ENCODE peak calls at places on chromosomes 3 and 15, in eight cellular contexts. One of them, this sample, is unnamed.

GRCh38 chr15:75368689-75369239 is 357 bp upstream of the MAN2C1 start:
- DNase-seq in GM23338: no peak
- DNase-seq in tibial artery: no peak
- DNase-seq in OCI-LY7: no peak
- DNase-seq in foreskin fibroblast: peak; percentile 41
- DNase-seq in astrocyte: peak; percentile 10
- DNase-seq in HepG2: peak; percentile 87
- DNase-seq in AG04450: no peak
- DNase-seq in this sample: no peak

GRCh38 chr3:25724948-25725645 is 58.1 kb downstream of the NGLY1 start:
- DNase-seq in OCI-LY7: no peak
- DNase-seq in AG04450: no peak
- DNase-seq in tibial artery: no peak
- DNase-seq in astrocyte: no peak
- DNase-seq in GM23338: no peak
- DNase-seq in HepG2: no peak
- DNase-seq in foreskin fibroblast: no peak
- DNase-seq in this sample: no peak

GRCh38 chr3:129657261-129658046 is 51.0 kb upstream of the PLXND1 start:
- DNase-seq in AG04450: no peak
- DNase-seq in HepG2: no peak
- DNase-seq in tibial artery: no peak
- DNase-seq in astrocyte: peak; percentile 34
- DNase-seq in GM23338: no peak
- DNase-seq in foreskin fibroblast: peak; percentile 42
- DNase-seq in OCI-LY7: no peak
- DNase-seq in this sample: no peak

GRCh38 chr15:26772588-26773484 is at the start of gene GABRB3:
- DNase-seq in astrocyte: no peak
- DNase-seq in tibial artery: no peak
- DNase-seq in HepG2: no peak
- DNase-seq in GM23338: peak; percentile 88
- DNase-seq in OCI-LY7: no peak
- DNase-seq in AG04450: no peak
- DNase-seq in foreskin fibroblast: peak; percentile 23
- DNase-seq in this sample: peak; percentile 51

GRCh38 chr15:52857471-52857870 is 67.3 kb upstream of the ONECUT1 start:
- DNase-seq in GM23338: no peak
- DNase-seq in OCI-LY7: no peak
- DNase-seq in tibial artery: no peak
- DNase-seq in foreskin fibroblast: no peak
- DNase-seq in HepG2: no peak
- DNase-seq in astrocyte: no peak
- DNase-seq in AG04450: no peak
- DNase-seq in this sample: no peak

GRCh38 chr15:101810905-101811304 is 1.1 kb upstream of the OR4F15 start:
- DNase-seq in foreskin fibroblast: peak; percentile 24
- DNase-seq in tibial artery: no peak
- DNase-seq in astrocyte: peak; percentile 7
- DNase-seq in AG04450: no peak
- DNase-seq in HepG2: no peak
- DNase-seq in GM23338: peak; percentile 51
- DNase-seq in OCI-LY7: no peak
- DNase-seq in this sample: no peak

GRCh38 chr3:179432021-179432420 is 19.2 kb downstream of the GNB4 start:
- DNase-seq in astrocyte: no peak
- DNase-seq in GM23338: no peak
- DNase-seq in tibial artery: peak; percentile 33
- DNase-seq in OCI-LY7: peak; percentile 71
- DNase-seq in AG04450: no peak
- DNase-seq in HepG2: no peak
- DNase-seq in foreskin fibroblast: no peak
- DNase-seq in this sample: no peak

GRCh38 chr3:185059766-185060165 is 93.1 kb downstream of the C3orf70 start:
- DNase-seq in AG04450: no peak
- DNase-seq in HepG2: no peak
- DNase-seq in tibial artery: no peak
- DNase-seq in astrocyte: no peak
- DNase-seq in GM23338: no peak
- DNase-seq in OCI-LY7: no peak
- DNase-seq in foreskin fibroblast: no peak
- DNase-seq in this sample: no peak

GRCh38 chr15:26852980-26853379 is 13.9 kb upstream of the GABRA5 start:
- DNase-seq in astrocyte: no peak
- DNase-seq in OCI-LY7: no peak
- DNase-seq in tibial artery: no peak
- DNase-seq in GM23338: peak; percentile 38
- DNase-seq in foreskin fibroblast: no peak
- DNase-seq in AG04450: no peak
- DNase-seq in HepG2: no peak
- DNase-seq in this sample: no peak

GRCh38 chr3:153513236-153513635 is 351.2 kb downstream of the RAP2B start:
- DNase-seq in OCI-LY7: peak; percentile 26
- DNase-seq in foreskin fibroblast: peak; percentile 10
- DNase-seq in AG04450: no peak
- DNase-seq in astrocyte: no peak
- DNase-seq in HepG2: peak; percentile 3
- DNase-seq in tibial artery: no peak
- DNase-seq in GM23338: peak; percentile 63
- DNase-seq in this sample: no peak

GRCh38 chr15:70196314-70197291 is 98.9 kb upstream of the TLE3 start:
- DNase-seq in tibial artery: peak; percentile 63
- DNase-seq in GM23338: peak; percentile 91
- DNase-seq in foreskin fibroblast: no peak
- DNase-seq in OCI-LY7: peak; percentile 7
- DNase-seq in astrocyte: peak; percentile 99
- DNase-seq in AG04450: peak; percentile 69
- DNase-seq in HepG2: peak; percentile 89
- DNase-seq in this sample: no peak

GRCh38 chr15:100910556-100910955 is 8.6 kb upstream of the LRRK1 start:
- DNase-seq in astrocyte: no peak
- DNase-seq in OCI-LY7: no peak
- DNase-seq in HepG2: no peak
- DNase-seq in tibial artery: no peak
- DNase-seq in AG04450: no peak
- DNase-seq in foreskin fibroblast: no peak
- DNase-seq in GM23338: no peak
- DNase-seq in this sample: no peak

GRCh38 chr3:128218858-128219257 is 65.6 kb downstream of the EEFSEC start:
- DNase-seq in foreskin fibroblast: no peak
- DNase-seq in OCI-LY7: no peak
- DNase-seq in GM23338: no peak
- DNase-seq in AG04450: no peak
- DNase-seq in astrocyte: no peak
- DNase-seq in HepG2: no peak
- DNase-seq in tibial artery: no peak
- DNase-seq in this sample: no peak

GRCh38 chr3:142999881-143000280 is 1.5 kb upstream of the U2SURP start:
- DNase-seq in tibial artery: no peak
- DNase-seq in foreskin fibroblast: no peak
- DNase-seq in astrocyte: peak; percentile 55
- DNase-seq in HepG2: no peak
- DNase-seq in GM23338: no peak
- DNase-seq in AG04450: no peak
- DNase-seq in OCI-LY7: no peak
- DNase-seq in this sample: no peak

DNA sequence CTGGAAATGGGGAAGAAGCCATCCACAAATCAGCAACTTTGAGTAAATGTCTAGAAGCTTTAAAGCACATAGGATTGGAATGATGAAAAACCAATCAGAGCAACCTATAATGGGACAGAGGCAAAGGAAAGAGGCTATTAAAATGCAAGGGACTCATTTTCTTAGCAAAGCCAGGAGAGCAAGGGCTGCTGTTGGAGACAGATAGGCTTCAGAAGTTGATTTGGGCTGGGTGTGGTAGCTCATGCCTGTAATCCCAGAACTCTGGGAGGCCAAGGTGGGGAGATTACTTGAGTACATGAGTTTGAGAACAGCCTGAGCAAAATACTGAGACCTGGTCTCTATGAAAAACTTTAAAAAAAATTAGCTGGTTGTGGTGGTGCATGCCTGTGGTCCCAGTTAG is 16.1 kb downstream of the ERICH6 start:
- DNase-seq in GM23338: no peak
- DNase-seq in HepG2: no peak
- DNase-seq in tibial artery: no peak
- DNase-seq in AG04450: no peak
- DNase-seq in astrocyte: no peak
- DNase-seq in foreskin fibroblast: no peak
- DNase-seq in OCI-LY7: no peak
- DNase-seq in this sample: no peak
- H3K4me3 ChIP-seq in GM23338: no peak overlapping the region
- H3K4me3 ChIP-seq in HepG2: no peak overlapping the region
- H3K4me3 ChIP-seq in tibial artery: no peak overlapping the region
- H3K4me3 ChIP-seq in AG04450: no peak overlapping the region
- H3K4me3 ChIP-seq in astrocyte: no peak overlapping the region
- H3K4me3 ChIP-seq in foreskin fibroblast: no peak overlapping the region
- H3K4me3 ChIP-seq in OCI-LY7: no peak overlapping the region
- H3K4me3 ChIP-seq in this sample: no peak overlapping the region

DNA sequence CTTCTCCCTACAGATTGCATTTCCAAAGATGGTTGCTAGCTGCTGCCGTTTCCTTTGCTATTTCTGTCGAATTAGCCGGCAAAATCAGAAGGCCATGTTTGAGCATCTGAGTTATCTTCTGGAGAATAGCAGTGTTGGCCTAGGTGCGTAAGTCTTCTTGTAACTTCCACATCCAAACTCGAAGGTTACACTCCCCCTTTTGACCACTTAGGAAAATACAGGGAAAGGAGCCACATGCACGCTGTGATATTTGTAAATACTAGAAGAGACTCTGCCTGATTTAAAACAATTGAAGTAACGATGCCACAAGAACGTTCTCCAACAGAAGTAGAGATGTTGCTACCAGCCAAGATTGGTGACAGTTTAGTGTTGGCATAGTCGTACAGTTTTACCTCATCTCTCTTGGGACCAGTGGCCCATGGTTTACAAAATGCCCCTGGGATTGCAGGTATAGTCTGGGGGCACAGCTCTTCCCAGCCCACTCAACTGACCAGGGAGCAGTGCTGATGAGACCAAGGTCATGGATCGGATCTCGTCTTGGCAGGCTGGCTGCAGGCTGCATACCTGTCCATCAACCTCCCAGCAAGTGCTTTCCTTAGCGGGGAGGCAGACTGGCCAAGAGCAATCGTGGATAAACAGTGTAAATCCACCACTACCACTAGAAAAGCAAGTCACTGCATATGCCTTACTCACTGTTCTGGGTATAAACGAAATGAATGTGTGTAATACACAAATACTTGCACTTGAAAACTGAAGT is 268.4 kb upstream of the CHRM5 start:
- DNase-seq in astrocyte: no peak
- DNase-seq in HepG2: peak; percentile 9
- DNase-seq in OCI-LY7: peak; percentile 15
- DNase-seq in foreskin fibroblast: peak; percentile 20
- DNase-seq in tibial artery: no peak
- DNase-seq in AG04450: no peak
- DNase-seq in GM23338: peak; percentile 67
- DNase-seq in this sample: no peak
- TF ChIP-seq CTCF in astrocyte: peak; percentile 22
- TF ChIP-seq CTCF in HepG2: peak; percentile 10
- TF ChIP-seq CTCF in OCI-LY7: peak; percentile 48
- TF ChIP-seq CTCF in foreskin fibroblast: no peak
- TF ChIP-seq CTCF in tibial artery: peak; percentile 17
- TF ChIP-seq CTCF in AG04450: no peak
- TF ChIP-seq CTCF in GM23338: peak; percentile 58
- TF ChIP-seq CTCF in this sample: peak; percentile 11

DNA sequence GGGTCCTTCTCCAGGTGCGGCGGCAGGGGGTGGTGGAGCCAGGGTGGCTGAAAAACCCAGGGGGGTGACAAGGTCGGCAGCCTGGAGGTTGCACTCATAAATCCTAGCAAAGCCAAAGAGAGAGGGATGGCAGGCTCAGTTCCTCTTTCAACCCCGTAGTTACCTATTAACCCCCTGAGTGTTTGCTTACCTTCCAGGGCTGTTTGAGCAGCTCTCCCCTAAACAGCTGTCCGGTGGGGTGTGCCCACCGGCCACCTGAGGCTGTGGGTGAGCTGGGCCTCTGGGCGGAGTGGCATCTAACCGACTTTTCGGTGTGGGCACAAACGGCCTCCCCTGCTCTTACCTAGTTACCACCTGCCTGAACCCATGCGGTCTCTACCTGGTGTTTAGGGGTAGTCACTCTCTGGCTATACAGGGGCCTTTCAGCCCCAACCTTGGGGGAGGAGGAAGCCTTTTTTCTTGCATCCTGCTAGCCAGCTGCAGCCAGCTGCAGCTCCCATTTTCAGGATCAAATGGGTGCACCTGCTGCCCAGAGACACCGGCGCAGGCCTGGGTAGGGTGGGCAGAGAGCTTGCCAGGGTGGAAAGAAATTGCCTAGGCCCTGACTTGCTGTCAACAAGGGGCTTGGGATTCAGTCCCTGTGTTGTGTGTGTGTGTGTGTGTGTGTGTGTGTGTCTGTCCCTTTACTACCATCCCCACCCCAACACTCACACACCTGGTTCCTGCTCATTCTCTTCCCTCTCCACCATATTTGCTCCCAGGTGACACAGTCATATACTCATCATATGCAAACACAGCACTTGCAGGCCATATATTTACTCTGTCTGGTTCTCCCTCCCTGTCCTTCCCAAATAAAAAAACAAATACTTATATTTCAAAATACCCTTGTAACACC is 3.7 kb downstream of the DLL4 start:
- DNase-seq in GM23338: no peak
- DNase-seq in HepG2: peak; percentile 75
- DNase-seq in OCI-LY7: no peak
- DNase-seq in astrocyte: no peak
- DNase-seq in AG04450: no peak
- DNase-seq in tibial artery: no peak
- DNase-seq in foreskin fibroblast: no peak
- DNase-seq in this sample: no peak
- H3K4me3 ChIP-seq in GM23338: no peak overlapping the region
- H3K4me3 ChIP-seq in HepG2: peak overlapping the region; percentile 49
- H3K4me3 ChIP-seq in OCI-LY7: no peak overlapping the region
- H3K4me3 ChIP-seq in astrocyte: no peak overlapping the region
- H3K4me3 ChIP-seq in AG04450: no peak overlapping the region
- H3K4me3 ChIP-seq in tibial artery: no peak overlapping the region
- H3K4me3 ChIP-seq in foreskin fibroblast: no peak overlapping the region
- H3K4me3 ChIP-seq in this sample: peak overlapping the region; percentile 18

DNA sequence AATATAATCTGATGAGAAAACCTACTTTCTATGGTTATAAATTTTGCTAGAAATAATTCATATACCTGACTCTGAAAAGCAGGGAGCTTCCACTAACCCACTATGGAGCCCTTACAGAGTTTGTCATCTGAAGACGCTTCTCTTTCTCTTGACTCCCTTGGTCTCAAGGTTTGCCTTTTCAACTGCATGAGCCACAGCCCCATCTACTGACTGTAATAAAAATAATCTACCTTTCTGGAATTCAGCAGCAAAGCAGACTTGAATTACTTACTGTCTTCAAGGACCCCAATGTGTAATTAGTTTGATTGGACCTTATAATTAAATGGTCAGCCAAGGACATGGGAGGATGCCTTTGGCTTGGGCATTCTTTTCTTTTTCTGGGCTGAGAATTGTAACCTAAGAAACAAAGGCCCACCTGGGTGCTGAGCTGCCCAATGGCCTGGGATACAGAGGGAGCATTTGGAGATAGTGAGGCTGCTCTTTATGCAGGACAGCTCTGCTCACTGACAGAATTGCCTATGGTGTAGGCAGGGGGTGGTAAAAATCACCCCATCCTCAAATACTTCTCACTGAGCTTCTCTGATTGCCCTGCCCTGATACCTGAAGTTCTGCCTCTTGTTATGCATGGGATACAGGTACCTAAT is 178.6 kb upstream of the TRIM42 start:
- DNase-seq in astrocyte: no peak
- DNase-seq in OCI-LY7: peak; percentile 4
- DNase-seq in HepG2: peak; percentile 12
- DNase-seq in tibial artery: no peak
- DNase-seq in GM23338: peak; percentile 62
- DNase-seq in foreskin fibroblast: peak; percentile 9
- DNase-seq in AG04450: no peak
- DNase-seq in this sample: no peak
- TF ChIP-seq CTCF in astrocyte: peak; percentile 26
- TF ChIP-seq CTCF in OCI-LY7: peak; percentile 54
- TF ChIP-seq CTCF in HepG2: peak; percentile 20
- TF ChIP-seq CTCF in tibial artery: no peak
- TF ChIP-seq CTCF in GM23338: peak; percentile 69
- TF ChIP-seq CTCF in foreskin fibroblast: no peak
- TF ChIP-seq CTCF in AG04450: no peak
- TF ChIP-seq CTCF in this sample: no peak

This sample was measured in dorsolateral prefrontal cortex.